ENCODE peak calls at places on chromosome 1, in eight cellular contexts. J is epithelial cell of esophagus, K is left lung, T is lower leg skin, M is HFFc6, Q is RWPE1, E is tibial nerve, O is AG09309. Z is an unnamed sample.

GRCh38 chr1:7607097-7607496 is 164.0 kb upstream of the VAMP3 start:
- DNase-seq in M (no peak), E (no peak), K (no peak), T (no peak), J (no peak), Q (no peak), O (no peak), Z (no peak)

GRCh38 chr1:219990782-219991510 is 55.4 kb downstream of the EPRS1 start:
- DNase-seq in T (no peak), M (peak), O (no peak), J (peak), E (peak), Q (peak), K (no peak), Z (no peak)

GRCh38 chr1:161198877-161199431 is at the start of gene ADAMTS4:
- DNase-seq in O (peak), T (peak), J (no peak), K (peak), Q (no peak), M (peak), E (peak), Z (no peak)

GRCh38 chr1:55155522-55155921 is 59.6 kb downstream of the USP24 start:
- DNase-seq in K (no peak), Q (peak), O (no peak), T (peak), E (peak), M (no peak), J (peak), Z (no peak)

GRCh38 chr1:157505481-157506272 is 46.6 kb downstream of the FCRL5 start:
- DNase-seq in T (no peak), K (peak), E (peak), M (peak), J (peak), Q (peak), O (peak), Z (peak)

GRCh38 chr1:159986093-159986492 is 32.1 kb upstream of the SLAMF9 start:
- DNase-seq in K (no peak), T (peak), Q (no peak), M (no peak), O (no peak), J (no peak), E (no peak), Z (no peak)

GRCh38 chr1:172108494-172108893 is 267.2 kb downstream of the DNM3 start:
- DNase-seq in Q (peak), O (no peak), M (peak), E (no peak), T (no peak), K (no peak), J (peak), Z (no peak)

GRCh38 chr1:38095337-38096030 is 48.9 kb upstream of the POU3F1 start:
- DNase-seq in J (no peak), O (no peak), E (no peak), Q (no peak), M (no peak), T (no peak), K (no peak), Z (no peak)

GRCh38 chr1:226960944-226961765 is 21.1 kb downstream of the COQ8A start:
- DNase-seq in Q (no peak), E (no peak), K (peak), T (no peak), O (no peak), M (no peak), J (no peak), Z (no peak)

GRCh38 chr1:53068314-53069084 is 6.5 kb downstream of the PODN start:
- DNase-seq in O (no peak), M (no peak), Q (no peak), J (no peak), T (no peak), K (peak), E (no peak), Z (no peak)

GRCh38 chr1:27141266-27142003 is 13.5 kb downstream of the SLC9A1 start:
- DNase-seq in M (no peak), O (no peak), Q (peak), K (peak), E (no peak), J (peak), T (no peak), Z (no peak)

GRCh38 chr1:12287869-12288268 is 58.0 kb downstream of the VPS13D start:
- DNase-seq in M (no peak), K (no peak), Q (no peak), O (no peak), E (no peak), J (no peak), T (no peak), Z (no peak)

GRCh38 chr1:108881369-108881768 is 4.6 kb downstream of the GPSM2 start:
- DNase-seq in O (no peak), M (peak), Q (peak), J (peak), T (no peak), K (no peak), E (no peak), Z (no peak)

GRCh38 chr1:1777950-1778826 is at the start of gene NADK:
- DNase-seq in K (peak), O (no peak), T (peak), J (peak), Q (peak), E (no peak), M (peak), Z (peak)

GRCh38 chr1:1779691-1780597 is 1.7 kb upstream of the NADK start:
- DNase-seq in T (no peak), J (peak), O (peak), E (peak), K (peak), M (no peak), Q (no peak), Z (peak)

GRCh38 chr1:1780598-1781525 is 2.6 kb upstream of the NADK start:
- DNase-seq in O (no peak), E (no peak), M (no peak), Q (peak), J (no peak), T (peak), K (no peak), Z (no peak)

GRCh38 chr1:1777510-1777909 is 760 bp downstream of the NADK start:
- DNase-seq in E (peak), T (peak), Q (no peak), M (no peak), O (no peak), K (no peak), J (peak), Z (no peak)

GRCh38 chr1:1778827-1779675 is 781 bp upstream of the NADK start:
- DNase-seq in K (peak), T (peak), E (peak), O (no peak), M (no peak), J (peak), Q (peak), Z (peak)
- TF ChIP-seq CTCF in K (no peak), T (no peak), E (no peak), O (no peak), M (peak), J (no peak), Q (peak), Z (no peak)

DNA sequence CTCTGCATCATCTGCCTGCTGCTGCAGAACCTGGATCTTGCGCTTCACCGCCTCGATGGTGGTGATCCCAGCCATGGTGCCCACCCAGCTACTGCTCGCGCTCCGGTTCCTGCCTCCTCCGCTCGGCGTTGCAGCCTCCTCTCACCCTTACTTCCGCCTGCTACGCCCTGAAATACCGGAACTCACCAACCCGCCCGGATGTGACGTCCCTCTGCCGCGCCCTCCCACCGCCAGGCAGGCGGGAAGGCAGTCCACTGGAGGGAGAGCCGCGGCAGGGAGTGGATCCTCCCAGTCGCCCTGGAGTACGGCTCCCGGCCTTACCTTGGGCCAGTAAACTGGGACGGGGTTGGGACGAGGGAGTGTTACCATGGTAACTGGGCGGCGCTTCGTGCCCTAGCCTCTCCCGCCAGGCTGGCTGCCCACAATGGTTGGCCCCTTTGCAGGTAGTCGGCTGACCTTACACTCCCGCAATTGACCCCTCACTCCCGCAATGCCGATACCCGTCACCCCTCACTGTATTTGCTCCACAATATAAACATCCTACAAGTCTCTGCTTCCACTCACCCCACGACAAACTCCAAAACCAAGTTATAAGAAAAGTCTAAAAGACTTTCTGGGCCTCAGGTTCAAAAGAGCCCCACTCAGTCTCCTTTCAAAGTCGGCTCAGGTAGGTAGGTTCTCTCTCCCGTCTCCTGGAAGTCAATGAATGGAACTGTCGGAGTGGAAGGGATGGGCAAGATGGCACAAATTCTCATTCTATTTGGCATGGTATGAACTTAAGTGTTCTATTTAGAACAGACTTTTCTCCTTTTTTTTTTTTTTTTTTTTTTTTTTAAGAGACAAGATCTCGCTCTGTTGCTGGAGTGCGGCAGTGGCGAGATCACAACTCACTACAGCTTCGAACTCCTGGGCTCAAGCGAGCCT is 8.6 kb downstream of the TPM3 start:
- DNase-seq in Q (peak), K (peak), E (peak), J (peak), O (peak), M (peak), T (peak), Z (peak)
- TF ChIP-seq CTCF in Q (no peak), K (peak), E (peak), J (no peak), O (no peak), M (no peak), T (no peak), Z (no peak)

DNA sequence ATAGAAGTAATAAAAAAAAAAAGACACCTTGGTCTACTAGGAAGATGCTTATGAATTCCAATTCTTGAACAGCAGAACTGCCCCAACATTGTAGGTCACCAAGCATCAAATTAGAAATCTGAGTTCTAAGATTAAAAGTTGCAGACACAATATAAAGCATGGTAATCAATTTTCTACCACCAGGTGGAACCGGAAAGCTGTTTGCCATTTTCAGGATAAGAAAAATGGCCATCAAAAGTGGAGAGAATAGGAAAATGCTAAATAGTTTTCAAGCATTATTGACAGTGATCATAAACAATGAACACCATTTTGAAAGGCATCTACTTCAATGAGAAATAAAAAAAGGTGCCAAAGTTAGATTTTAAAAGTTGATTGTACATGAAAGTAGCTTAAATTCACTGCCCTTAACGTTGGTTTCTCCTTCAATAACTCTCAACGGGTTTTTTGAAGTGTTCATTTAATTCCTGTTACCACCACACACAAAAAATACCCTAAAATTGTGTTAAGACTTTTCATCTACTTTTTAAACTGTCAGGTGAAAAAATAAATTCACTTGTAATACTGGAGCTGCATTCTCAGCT is 252.9 kb downstream of the KCNT2 start:
- DNase-seq in T (no peak), J (peak), O (no peak), K (no peak), M (peak), E (peak), Q (peak), Z (no peak)
- TF ChIP-seq CTCF in T (no peak), J (peak), O (peak), K (no peak), M (peak), E (peak), Q (peak), Z (no peak)

GRCh38 chr1:20366076-20366765 is 75.5 kb downstream of the VWA5B1 start:
- DNase-seq in K (no peak), Q (no peak), E (no peak), O (no peak), J (no peak), M (no peak), T (no peak), Z (no peak)

GRCh38 chr1:20368866-20369545 is 78.3 kb downstream of the VWA5B1 start:
- DNase-seq in Q (no peak), O (no peak), J (no peak), M (no peak), E (no peak), K (no peak), T (no peak), Z (no peak)

GRCh38 chr1:20367626-20368025 is 77.0 kb downstream of the VWA5B1 start:
- DNase-seq in Q (no peak), T (no peak), J (no peak), M (no peak), O (no peak), E (no peak), K (no peak), Z (no peak)

GRCh38 chr1:20365421-20366075 is 74.9 kb downstream of the VWA5B1 start:
- DNase-seq in K (no peak), T (no peak), E (no peak), Q (no peak), M (no peak), J (no peak), O (no peak), Z (no peak)

DNA sequence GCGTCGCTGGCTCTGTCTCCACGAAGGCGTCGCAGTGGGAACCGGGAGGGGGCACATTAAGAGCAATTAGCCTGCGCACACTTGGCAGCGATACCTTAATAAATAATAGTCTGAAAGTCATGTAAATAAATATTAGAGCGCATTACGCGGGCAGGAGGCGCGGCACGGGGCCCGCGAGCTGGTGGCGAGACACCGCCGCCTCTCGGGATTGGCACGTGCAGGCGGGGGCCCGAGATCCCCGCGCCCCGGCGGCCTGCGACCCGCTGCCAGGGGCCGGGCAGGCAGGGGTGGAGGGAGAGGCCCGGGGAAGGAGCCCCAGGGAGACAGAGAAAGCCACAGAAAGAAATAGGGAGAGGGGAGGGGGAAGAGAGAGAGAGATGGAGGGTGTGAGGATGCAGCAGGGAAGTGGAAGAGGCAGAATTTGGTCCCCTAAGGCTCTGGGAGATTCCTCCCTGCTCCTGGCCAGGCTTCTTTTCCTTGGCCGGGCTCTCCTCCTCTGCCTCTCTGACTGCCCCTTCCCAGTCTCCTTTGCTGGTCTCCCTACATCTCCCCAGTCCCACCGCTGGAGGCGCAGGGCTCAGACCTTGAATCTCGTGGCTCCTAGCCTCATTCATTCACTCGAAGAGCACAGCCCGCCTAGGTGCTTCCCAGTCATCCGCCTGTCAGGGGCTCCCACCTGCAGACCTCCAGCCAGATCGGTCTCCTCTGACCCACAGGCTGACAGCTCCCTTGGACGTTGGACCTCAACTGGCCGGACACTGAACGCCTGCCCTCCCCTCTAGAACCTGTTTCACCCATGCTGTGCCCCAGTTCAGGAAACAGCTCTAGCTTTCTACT is 76.3 kb downstream of the VWA5B1 start:
- DNase-seq in M (peak), K (no peak), O (no peak), E (no peak), Q (peak), J (peak), T (no peak), Z (no peak)
- TF ChIP-seq CTCF in M (peak), K (peak), O (peak), E (peak), Q (peak), J (peak), T (no peak), Z (no peak)

GRCh38 chr1:2197732-2198165 is 3.2 kb upstream of the FAAP20 start:
- DNase-seq in T (no peak), Q (no peak), E (no peak), M (no peak), O (no peak), J (no peak), K (no peak), Z (no peak)

GRCh38 chr1:2201062-2201461 is 6.5 kb upstream of the FAAP20 start:
- DNase-seq in O (no peak), M (no peak), J (no peak), E (no peak), K (no peak), T (no peak), Q (no peak), Z (no peak)

GRCh38 chr1:2200308-2200943 is 5.9 kb upstream of the FAAP20 start:
- DNase-seq in K (no peak), E (no peak), J (no peak), O (no peak), T (no peak), M (no peak), Q (no peak), Z (no peak)

GRCh38 chr1:2198571-2198970 is 4.0 kb upstream of the FAAP20 start:
- DNase-seq in T (no peak), E (no peak), J (no peak), M (no peak), O (no peak), Q (no peak), K (no peak), Z (no peak)

DNA sequence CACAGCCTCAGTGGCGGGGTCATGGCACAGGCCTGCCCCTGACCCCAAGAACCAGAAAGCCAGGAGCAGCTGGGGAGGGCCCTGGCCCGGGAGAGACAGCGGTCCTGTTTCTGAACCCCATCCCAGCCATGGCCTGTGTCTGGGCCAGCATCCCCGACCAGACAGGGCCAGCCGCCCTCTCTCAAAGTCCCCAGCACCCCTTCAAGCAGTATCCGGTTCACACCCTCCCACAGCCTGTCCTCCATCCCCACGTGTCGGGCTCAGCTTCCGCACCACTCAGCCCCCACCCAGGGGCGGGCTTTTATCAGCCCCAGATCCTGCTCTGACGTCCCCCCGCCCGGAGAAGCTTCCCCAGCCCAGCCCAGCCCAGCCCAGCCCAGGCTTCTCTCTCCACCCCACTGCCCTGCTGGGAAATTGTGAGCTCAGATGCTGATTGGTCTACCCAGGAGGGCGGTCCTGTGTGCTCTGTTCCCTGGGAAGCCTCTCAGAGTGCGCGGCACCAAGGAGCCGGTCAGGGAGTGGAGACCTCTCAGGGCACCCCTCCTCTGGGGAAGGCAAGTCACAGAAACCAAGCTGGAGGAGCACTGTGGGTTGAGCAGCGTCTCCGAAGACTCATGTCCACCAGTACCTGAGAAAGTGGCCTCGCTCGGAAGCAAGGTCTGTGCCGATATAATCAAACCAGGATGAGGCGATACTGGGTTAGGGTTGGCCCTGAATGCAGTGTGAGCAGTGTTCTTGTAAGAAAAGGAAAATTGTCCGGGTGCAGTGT is 4.7 kb upstream of the FAAP20 start:
- DNase-seq in Q (peak), J (peak), E (peak), O (peak), M (peak), T (peak), K (peak), Z (peak)
- TF ChIP-seq CTCF in Q (no peak), J (no peak), E (no peak), O (no peak), M (no peak), T (no peak), K (no peak), Z (no peak)

GRCh38 chr1:230303069-230303468 is 123.1 kb downstream of the PGBD5 start:
- DNase-seq in K (no peak), O (no peak), M (no peak), Q (no peak), T (no peak), J (no peak), E (no peak), Z (no peak)
- TF ChIP-seq CTCF in K (no peak), O (no peak), M (no peak), Q (no peak), T (no peak), J (no peak), E (no peak), Z (no peak)

DNA sequence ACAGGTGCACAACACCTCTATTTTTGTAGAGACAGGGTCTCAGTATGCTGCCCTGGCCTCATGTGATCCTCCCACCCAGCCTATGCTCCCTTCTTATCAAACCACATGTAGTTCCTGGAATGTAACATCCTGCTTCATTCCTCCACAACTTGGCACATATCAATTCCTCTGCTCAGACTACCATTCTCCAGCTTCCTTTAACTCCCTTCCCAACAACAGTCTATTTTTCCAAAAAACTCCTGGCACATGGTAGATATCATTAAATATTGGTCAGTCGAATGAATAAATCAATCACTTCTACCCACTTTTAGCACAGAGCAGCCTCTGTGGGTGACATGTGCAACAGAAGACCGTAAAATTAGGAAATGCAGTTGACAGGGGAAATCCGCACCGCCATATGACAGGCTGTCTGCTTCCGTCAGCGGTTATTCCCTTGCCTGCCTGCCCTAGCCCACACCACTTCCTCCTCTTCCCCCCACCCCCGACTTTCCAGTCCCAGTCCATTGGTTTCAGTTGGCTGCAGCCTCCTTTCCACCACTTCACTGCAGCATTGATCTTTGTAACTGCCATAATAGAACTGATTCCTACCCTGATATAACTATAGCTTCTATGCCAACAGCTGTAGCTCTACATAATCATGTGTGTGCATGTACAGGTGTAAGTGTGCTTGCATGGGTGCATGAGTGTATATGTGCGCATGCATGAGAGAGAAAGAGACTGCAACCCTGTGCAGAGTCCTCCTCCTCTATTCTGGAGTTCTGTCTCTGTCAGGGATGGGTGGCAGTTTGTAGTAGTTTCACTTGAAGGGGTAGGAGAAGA is 6.8 kb upstream of the AKR1A1 start:
- DNase-seq in K (peak), E (peak), Q (no peak), M (no peak), O (no peak), T (peak), J (no peak), Z (peak)
- TF ChIP-seq CTCF in K (no peak), E (no peak), Q (no peak), M (no peak), O (no peak), T (no peak), J (no peak), Z (no peak)

Z was measured in natural killer cell.